ENCODE peak calls at places on chromosomes 16 and 17, in seven cellular contexts. O is K562, H is SK-N-SH, C is GM12878, J is H1, I is HCT116, F is HepG2. L is an unnamed sample.

GRCh38 chr17:16910341-16910740 is 61.6 kb downstream of the TNFRSF13B start:
- DNase-seq in I (no peak), H (no peak), F (no peak), C (no peak), O (no peak), J (no peak), L (no peak)

GRCh38 chr17:42414782-42415409 is 8.2 kb downstream of the CAVIN1 start:
- DNase-seq in H (no peak), F (no peak), O (no peak), C (no peak), I (no peak), J (no peak), L (no peak)

GRCh38 chr16:56242740-56243139 is 51.5 kb downstream of the GNAO1 start:
- DNase-seq in O (no peak), J (no peak), F (no peak), H (no peak), I (no peak), C (no peak), L (no peak)

GRCh38 chr16:48492131-48492530 is 106.9 kb upstream of the SIAH1 start:
- DNase-seq in J (no peak), F (no peak), O (no peak), C (no peak), I (no peak), H (no peak), L (no peak)

GRCh38 chr17:39981207-39982068 is 831 bp downstream of the PSMD3 start:
- DNase-seq in C (no peak), F (no peak), O (peak; percentile 34), H (peak; percentile 55), I (no peak), J (no peak), L (no peak)

GRCh38 chr16:58402796-58403195 is 10.5 kb downstream of the GINS3 start:
- DNase-seq in F (no peak), C (no peak), J (no peak), I (no peak), H (no peak), O (no peak), L (no peak)

GRCh38 chr17:57132663-57133062 is 47.6 kb downstream of the AKAP1 start:
- DNase-seq in I (no peak), C (no peak), O (no peak), H (peak; percentile 58), J (no peak), F (no peak), L (no peak)

GRCh38 chr17:38590988-38591758 is 14.6 kb downstream of the SRCIN1 start:
- DNase-seq in J (no peak), H (no peak), O (no peak), F (peak; percentile 78), I (no peak), C (no peak), L (no peak)

GRCh38 chr17:497587-498034 is 145.0 kb upstream of the RPH3AL start:
- DNase-seq in J (no peak), H (no peak), F (no peak), C (no peak), O (no peak), I (no peak), L (no peak)

GRCh38 chr16:5064915-5065314 is 841 bp downstream of the C16orf89 start:
- DNase-seq in I (no peak), O (no peak), H (no peak), F (no peak), J (no peak), C (no peak), L (no peak)

GRCh38 chr16:28218109-28218508 is 6.3 kb upstream of the XPO6 start:
- DNase-seq in H (no peak), J (no peak), F (peak; percentile 56), O (peak; percentile 49), C (no peak), I (peak; percentile 47), L (peak; percentile 78)

GRCh38 chr16:85652431-85653221 is 36.1 kb downstream of the GINS2 start:
- DNase-seq in C (no peak), J (no peak), F (peak; percentile 27), O (peak; percentile 88), I (no peak), H (peak; percentile 83), L (peak; percentile 66)

GRCh38 chr17:29571486-29571882 is 3.0 kb downstream of the TP53I13 start:
- DNase-seq in J (no peak), C (no peak), H (no peak), F (no peak), O (no peak), I (no peak), L (no peak)

GRCh38 chr17:47791025-47791424 is 30.6 kb downstream of the OSBPL7 start:
- DNase-seq in C (no peak), H (no peak), J (no peak), O (no peak), I (no peak), F (no peak), L (no peak)

GRCh38 chr17:17511971-17512858 is 16.0 kb upstream of the RASD1 start:
- DNase-seq in H (no peak), C (no peak), I (no peak), O (no peak), F (no peak), J (no peak), L (peak; percentile 24)

GRCh38 chr17:51703364-51704341 is 443.3 kb downstream of the UTP18 start:
- DNase-seq in F (no peak), J (no peak), I (no peak), C (no peak), O (no peak), H (no peak), L (no peak)

GRCh38 chr17:7561589-7562207 is at the start of gene SENP3:
- DNase-seq in O (peak; percentile 91), H (peak; percentile 99), C (no peak), I (peak; percentile 73), J (no peak), F (peak; percentile 77), L (peak; percentile 88)

GRCh38 chr16:22318690-22319358 is 21.6 kb downstream of the POLR3E start:
- DNase-seq in O (peak; percentile 52), J (no peak), C (no peak), H (peak; percentile 54), F (peak; percentile 45), I (no peak), L (no peak)

GRCh38 chr17:58279736-58280479 is 827 bp downstream of the MPO start:
- DNase-seq in J (no peak), F (no peak), H (peak; percentile 35), I (no peak), C (no peak), O (no peak), L (no peak)

GRCh38 chr16:64952177-64952576 is 169.7 kb downstream of the CDH11 start:
- DNase-seq in C (no peak), I (no peak), J (no peak), O (no peak), H (no peak), F (no peak), L (no peak)

GRCh38 chr16:28181557-28181914 is 30.2 kb downstream of the XPO6 start:
- DNase-seq in J (no peak), F (peak; percentile 88), O (peak; percentile 42), H (no peak), I (peak; percentile 51), C (no peak), L (peak; percentile 26)

GRCh38 chr17:77453613-77454559 is 313.1 kb downstream of the SEC14L1 start:
- DNase-seq in F (peak; percentile 98), I (no peak), C (no peak), O (peak; percentile 85), J (no peak), H (no peak), L (no peak)

GRCh38 chr17:74584714-74585113 is 7.4 kb downstream of the CD300LD start:
- DNase-seq in C (no peak), J (no peak), H (no peak), F (no peak), I (no peak), O (no peak), L (no peak)

GRCh38 chr17:7263071-7263800 is 958 bp upstream of the CLDN7 start:
- DNase-seq in C (no peak), J (no peak), H (peak; percentile 43), F (no peak), O (peak; percentile 88), I (peak; percentile 79), L (peak; percentile 89)

GRCh38 chr17:74642995-74643394 is 19.5 kb upstream of the CD300E start:
- DNase-seq in J (no peak), H (no peak), F (no peak), C (no peak), O (no peak), I (no peak), L (no peak)

GRCh38 chr17:28047806-28048205 is 5.3 kb downstream of the NLK start:
- DNase-seq in H (no peak), F (no peak), I (no peak), J (no peak), O (no peak), C (no peak), L (no peak)

GRCh38 chr17:71496552-71496951 is 624.3 kb upstream of the SOX9 start:
- DNase-seq in J (no peak), I (no peak), F (no peak), C (no peak), O (no peak), H (no peak), L (no peak)

GRCh38 chr16:89289428-89290395 is 72.2 kb downstream of the ZNF778 start:
- DNase-seq in I (peak; percentile 52), O (peak; percentile 84), H (peak; percentile 98), J (peak; percentile 59), C (no peak), F (peak; percentile 73), L (peak; percentile 100)
- TF ChIP-seq JUND in I (no peak), O (no peak), H (no peak), J (no peak), C (no peak), F (no peak), L (no peak)

DNA sequence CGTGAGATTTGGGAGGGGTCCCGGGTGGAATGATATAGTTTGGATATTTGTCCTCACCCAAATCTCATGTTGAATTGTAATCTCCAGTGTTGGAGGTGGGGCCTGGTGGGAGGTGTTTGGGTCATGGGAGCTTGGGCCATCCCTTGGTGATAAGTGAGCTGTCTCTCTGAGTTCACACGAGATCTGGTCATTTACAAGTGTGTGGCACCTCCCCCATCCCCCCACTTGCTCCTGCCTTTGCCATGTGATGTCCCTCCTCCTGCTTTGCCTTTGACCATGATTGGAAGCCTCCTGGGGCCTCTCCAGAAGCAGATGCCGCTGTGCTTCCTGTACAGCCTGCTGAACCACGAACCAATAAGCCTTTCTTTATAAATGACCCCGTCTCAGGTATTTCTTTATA is 21.3 kb upstream of the BAIAP2 start:
- DNase-seq in H (no peak), C (no peak), J (no peak), O (peak; percentile 56), F (no peak), I (no peak), L (no peak)
- TF ChIP-seq JUND in H (no peak), C (no peak), J (no peak), O (no peak), F (no peak), I (no peak), L (no peak)

GRCh38 chr16:69711115-69711740 is 15.1 kb downstream of the NQO1 start:
- DNase-seq in O (no peak), I (peak; percentile 72), J (no peak), F (no peak), H (no peak), C (no peak), L (no peak)
- TF ChIP-seq JUND in O (no peak), I (peak; percentile 61), J (no peak), F (no peak), H (no peak), C (no peak), L (no peak)

DNA sequence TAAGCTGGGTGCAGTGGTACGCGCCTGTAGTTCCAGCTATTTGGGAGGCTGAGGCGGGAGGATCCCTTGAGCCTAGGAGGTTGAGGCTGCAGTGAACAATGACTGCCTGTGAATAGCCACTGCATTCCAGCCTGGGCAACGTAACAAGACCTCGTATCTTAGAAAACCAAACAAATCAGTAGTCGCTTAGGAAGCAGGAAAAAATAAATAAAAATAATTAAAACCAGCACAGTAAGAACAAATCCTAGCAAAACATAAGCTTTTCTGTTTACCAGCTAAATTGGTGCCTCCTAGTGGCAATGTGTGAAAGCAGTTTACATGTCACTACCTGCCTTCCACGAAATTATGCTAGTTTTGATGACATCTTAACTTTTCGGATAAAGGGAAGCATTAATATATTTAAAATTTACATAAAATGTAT is 1.3 kb downstream of the ARMC5 start:
- DNase-seq in I (peak; percentile 56), C (no peak), J (no peak), F (peak; percentile 54), O (peak; percentile 67), H (peak; percentile 56), L (no peak)
- TF ChIP-seq JUND in I (no peak), C (no peak), J (no peak), F (no peak), O (peak; percentile 31), H (no peak), L (no peak)

L was measured in T47D.